ENCODE peak calls at places on chromosome X, in five cellular contexts. One of them, this sample, is unnamed.

GRCh38 chrX:151896734-151897474 is 15.8 kb upstream of the MAGEA4 start:
- DNase-seq in NCI-H1092 treated with DMSO at 0.1 percent for 48 hours: no peak
- DNase-seq in central memory CD4-positive, alpha-beta T cell: no peak
- DNase-seq in WERI-Rb-1: no peak
- DNase-seq in head of caudate nucleus: no peak
- DNase-seq in this sample: no peak

GRCh38 chrX:134478374-134478773 is 18.4 kb downstream of the HPRT1 start:
- DNase-seq in NCI-H1092 treated with DMSO at 0.1 percent for 48 hours: no peak
- DNase-seq in central memory CD4-positive, alpha-beta T cell: no peak
- DNase-seq in WERI-Rb-1: no peak
- DNase-seq in head of caudate nucleus: no peak
- DNase-seq in this sample: no peak

GRCh38 chrX:30610050-30610449 is 32.5 kb upstream of the TASL start:
- DNase-seq in NCI-H1092 treated with DMSO at 0.1 percent for 48 hours: no peak
- DNase-seq in central memory CD4-positive, alpha-beta T cell: no peak
- DNase-seq in WERI-Rb-1: no peak
- DNase-seq in head of caudate nucleus: no peak
- DNase-seq in this sample: no peak

GRCh38 chrX:110180176-110180927 is 137.5 kb downstream of the AMMECR1 start:
- DNase-seq in NCI-H1092 treated with DMSO at 0.1 percent for 48 hours: no peak
- DNase-seq in central memory CD4-positive, alpha-beta T cell: no peak
- DNase-seq in WERI-Rb-1: no peak
- DNase-seq in head of caudate nucleus: no peak
- DNase-seq in this sample: peak

GRCh38 chrX:149259241-149259640 is 245.9 kb downstream of the IDS start:
- DNase-seq in NCI-H1092 treated with DMSO at 0.1 percent for 48 hours: no peak
- DNase-seq in central memory CD4-positive, alpha-beta T cell: no peak
- DNase-seq in WERI-Rb-1: no peak
- DNase-seq in head of caudate nucleus: no peak
- DNase-seq in this sample: no peak

GRCh38 chrX:21926116-21926515 is 14.4 kb upstream of the SMS start:
- DNase-seq in NCI-H1092 treated with DMSO at 0.1 percent for 48 hours: no peak
- DNase-seq in central memory CD4-positive, alpha-beta T cell: no peak
- DNase-seq in WERI-Rb-1: no peak
- DNase-seq in head of caudate nucleus: no peak
- DNase-seq in this sample: no peak

GRCh38 chrX:155874571-155875244 is 6.4 kb upstream of the VAMP7 start:
- DNase-seq in NCI-H1092 treated with DMSO at 0.1 percent for 48 hours: no peak
- DNase-seq in central memory CD4-positive, alpha-beta T cell: no peak
- DNase-seq in WERI-Rb-1: no peak
- DNase-seq in head of caudate nucleus: no peak
- DNase-seq in this sample: no peak

GRCh38 chrX:42241421-42241820 is 318.1 kb upstream of the CASK start:
- DNase-seq in NCI-H1092 treated with DMSO at 0.1 percent for 48 hours: no peak
- DNase-seq in central memory CD4-positive, alpha-beta T cell: no peak
- DNase-seq in WERI-Rb-1: no peak
- DNase-seq in head of caudate nucleus: no peak
- DNase-seq in this sample: no peak

GRCh38 chrX:112147206-112147605 is 64.6 kb upstream of the TRPC5 start:
- DNase-seq in NCI-H1092 treated with DMSO at 0.1 percent for 48 hours: peak
- DNase-seq in central memory CD4-positive, alpha-beta T cell: no peak
- DNase-seq in WERI-Rb-1: peak
- DNase-seq in head of caudate nucleus: peak
- DNase-seq in this sample: peak

GRCh38 chrX:1673337-1673736 is 58.5 kb downstream of the ASMT start:
- DNase-seq in NCI-H1092 treated with DMSO at 0.1 percent for 48 hours: no peak
- DNase-seq in central memory CD4-positive, alpha-beta T cell: peak
- DNase-seq in WERI-Rb-1: peak
- DNase-seq in head of caudate nucleus: no peak
- DNase-seq in this sample: no peak

GRCh38 chrX:45070116-45071007 is 130.3 kb downstream of the DIPK2B start:
- DNase-seq in NCI-H1092 treated with DMSO at 0.1 percent for 48 hours: peak
- DNase-seq in central memory CD4-positive, alpha-beta T cell: peak
- DNase-seq in WERI-Rb-1: peak
- DNase-seq in head of caudate nucleus: no peak
- DNase-seq in this sample: peak

GRCh38 chrX:155768036-155768769 is 112.9 kb upstream of the VAMP7 start:
- DNase-seq in NCI-H1092 treated with DMSO at 0.1 percent for 48 hours: no peak
- DNase-seq in central memory CD4-positive, alpha-beta T cell: no peak
- DNase-seq in WERI-Rb-1: peak
- DNase-seq in head of caudate nucleus: no peak
- DNase-seq in this sample: no peak

GRCh38 chrX:131752493-131753198 is 208.8 kb downstream of the OR13H1 start:
- DNase-seq in NCI-H1092 treated with DMSO at 0.1 percent for 48 hours: no peak
- DNase-seq in central memory CD4-positive, alpha-beta T cell: peak
- DNase-seq in WERI-Rb-1: peak
- DNase-seq in head of caudate nucleus: peak
- DNase-seq in this sample: no peak

GRCh38 chrX:114930227-114930626 is 87.2 kb downstream of the IL13RA2 start:
- DNase-seq in NCI-H1092 treated with DMSO at 0.1 percent for 48 hours: no peak
- DNase-seq in central memory CD4-positive, alpha-beta T cell: no peak
- DNase-seq in WERI-Rb-1: no peak
- DNase-seq in head of caudate nucleus: no peak
- DNase-seq in this sample: no peak

GRCh38 chrX:100647739-100648138 is 3.7 kb downstream of the SRPX2 start:
- DNase-seq in NCI-H1092 treated with DMSO at 0.1 percent for 48 hours: peak
- DNase-seq in central memory CD4-positive, alpha-beta T cell: no peak
- DNase-seq in WERI-Rb-1: no peak
- DNase-seq in head of caudate nucleus: no peak
- DNase-seq in this sample: no peak

GRCh38 chrX:131060147-131060546 is 2.0 kb downstream of the ARHGAP36 start:
- DNase-seq in NCI-H1092 treated with DMSO at 0.1 percent for 48 hours: no peak
- DNase-seq in central memory CD4-positive, alpha-beta T cell: no peak
- DNase-seq in WERI-Rb-1: no peak
- DNase-seq in head of caudate nucleus: no peak
- DNase-seq in this sample: no peak

GRCh38 chrX:34659575-34659974 is 2.5 kb upstream of the TMEM47 start:
- DNase-seq in NCI-H1092 treated with DMSO at 0.1 percent for 48 hours: no peak
- DNase-seq in central memory CD4-positive, alpha-beta T cell: no peak
- DNase-seq in WERI-Rb-1: no peak
- DNase-seq in head of caudate nucleus: no peak
- DNase-seq in this sample: no peak

GRCh38 chrX:153727108-153727931 is 2.7 kb downstream of the ABCD1 start:
- DNase-seq in NCI-H1092 treated with DMSO at 0.1 percent for 48 hours: peak
- DNase-seq in central memory CD4-positive, alpha-beta T cell: no peak
- DNase-seq in WERI-Rb-1: no peak
- DNase-seq in head of caudate nucleus: peak
- DNase-seq in this sample: no peak

GRCh38 chrX:153778684-153779101 is 2.1 kb upstream of the SRPK3 start:
- DNase-seq in NCI-H1092 treated with DMSO at 0.1 percent for 48 hours: no peak
- DNase-seq in central memory CD4-positive, alpha-beta T cell: no peak
- DNase-seq in WERI-Rb-1: no peak
- DNase-seq in head of caudate nucleus: no peak
- DNase-seq in this sample: no peak

GRCh38 chrX:151279161-151279560 is 102.8 kb downstream of the GPR50 start:
- DNase-seq in NCI-H1092 treated with DMSO at 0.1 percent for 48 hours: no peak
- DNase-seq in central memory CD4-positive, alpha-beta T cell: no peak
- DNase-seq in WERI-Rb-1: no peak
- DNase-seq in head of caudate nucleus: no peak
- DNase-seq in this sample: no peak

GRCh38 chrX:85052207-85052606 is 48.5 kb downstream of the APOOL start:
- DNase-seq in NCI-H1092 treated with DMSO at 0.1 percent for 48 hours: no peak
- DNase-seq in central memory CD4-positive, alpha-beta T cell: no peak
- DNase-seq in WERI-Rb-1: no peak
- DNase-seq in head of caudate nucleus: no peak
- DNase-seq in this sample: no peak

GRCh38 chrX:11558972-11559371 is 106.7 kb downstream of the ARHGAP6 start:
- DNase-seq in NCI-H1092 treated with DMSO at 0.1 percent for 48 hours: no peak
- DNase-seq in central memory CD4-positive, alpha-beta T cell: peak
- DNase-seq in WERI-Rb-1: peak
- DNase-seq in head of caudate nucleus: no peak
- DNase-seq in this sample: peak

GRCh38 chrX:115625577-115626301 is 64.8 kb downstream of the PLS3 start:
- DNase-seq in NCI-H1092 treated with DMSO at 0.1 percent for 48 hours: no peak
- DNase-seq in central memory CD4-positive, alpha-beta T cell: no peak
- DNase-seq in WERI-Rb-1: no peak
- DNase-seq in head of caudate nucleus: no peak
- DNase-seq in this sample: no peak

GRCh38 chrX:154800508-154801207 is 4.6 kb downstream of the MPP1 start:
- DNase-seq in NCI-H1092 treated with DMSO at 0.1 percent for 48 hours: no peak
- DNase-seq in central memory CD4-positive, alpha-beta T cell: no peak
- DNase-seq in WERI-Rb-1: no peak
- DNase-seq in head of caudate nucleus: no peak
- DNase-seq in this sample: no peak

GRCh38 chrX:38656350-38656915 is 95.1 kb downstream of the TSPAN7 start:
- DNase-seq in NCI-H1092 treated with DMSO at 0.1 percent for 48 hours: peak
- DNase-seq in central memory CD4-positive, alpha-beta T cell: no peak
- DNase-seq in WERI-Rb-1: peak
- DNase-seq in head of caudate nucleus: no peak
- DNase-seq in this sample: no peak

GRCh38 chrX:20382518-20383291 is 116.0 kb upstream of the RPS6KA3 start:
- DNase-seq in NCI-H1092 treated with DMSO at 0.1 percent for 48 hours: no peak
- DNase-seq in central memory CD4-positive, alpha-beta T cell: no peak
- DNase-seq in WERI-Rb-1: no peak
- DNase-seq in head of caudate nucleus: no peak
- DNase-seq in this sample: peak

GRCh38 chrX:109687903-109688302 is 45.2 kb downstream of the ACSL4 start:
- DNase-seq in NCI-H1092 treated with DMSO at 0.1 percent for 48 hours: no peak
- DNase-seq in central memory CD4-positive, alpha-beta T cell: no peak
- DNase-seq in WERI-Rb-1: no peak
- DNase-seq in head of caudate nucleus: no peak
- DNase-seq in this sample: no peak

GRCh38 chrX:104108955-104109354 is 3.4 kb upstream of the ZCCHC18 start:
- DNase-seq in NCI-H1092 treated with DMSO at 0.1 percent for 48 hours: no peak
- DNase-seq in central memory CD4-positive, alpha-beta T cell: no peak
- DNase-seq in WERI-Rb-1: no peak
- DNase-seq in head of caudate nucleus: no peak
- DNase-seq in this sample: no peak

GRCh38 chrX:24019448-24019847 is 7.5 kb downstream of the KLHL15 start:
- DNase-seq in NCI-H1092 treated with DMSO at 0.1 percent for 48 hours: no peak
- DNase-seq in central memory CD4-positive, alpha-beta T cell: no peak
- DNase-seq in WERI-Rb-1: no peak
- DNase-seq in head of caudate nucleus: no peak
- DNase-seq in this sample: no peak

GRCh38 chrX:69073721-69074120 is 91.5 kb downstream of the PJA1 start:
- DNase-seq in NCI-H1092 treated with DMSO at 0.1 percent for 48 hours: no peak
- DNase-seq in central memory CD4-positive, alpha-beta T cell: no peak
- DNase-seq in WERI-Rb-1: no peak
- DNase-seq in head of caudate nucleus: no peak
- DNase-seq in this sample: no peak

GRCh38 chrX:139246295-139246694 is 284.2 kb upstream of the F9 start:
- DNase-seq in NCI-H1092 treated with DMSO at 0.1 percent for 48 hours: no peak
- DNase-seq in central memory CD4-positive, alpha-beta T cell: no peak
- DNase-seq in WERI-Rb-1: no peak
- DNase-seq in head of caudate nucleus: no peak
- DNase-seq in this sample: no peak

GRCh38 chrX:107589243-107589642 is 39.1 kb upstream of the PRPS1 start:
- DNase-seq in NCI-H1092 treated with DMSO at 0.1 percent for 48 hours: no peak
- DNase-seq in central memory CD4-positive, alpha-beta T cell: no peak
- DNase-seq in WERI-Rb-1: no peak
- DNase-seq in head of caudate nucleus: no peak
- DNase-seq in this sample: no peak

GRCh38 chrX:38803286-38803608 is 2.0 kb downstream of the MID1IP1 start:
- DNase-seq in NCI-H1092 treated with DMSO at 0.1 percent for 48 hours: peak
- DNase-seq in central memory CD4-positive, alpha-beta T cell: no peak
- DNase-seq in WERI-Rb-1: no peak
- DNase-seq in head of caudate nucleus: no peak
- DNase-seq in this sample: no peak

GRCh38 chrX:16797358-16797757 is 11.1 kb downstream of the TXLNG start:
- DNase-seq in NCI-H1092 treated with DMSO at 0.1 percent for 48 hours: no peak
- DNase-seq in central memory CD4-positive, alpha-beta T cell: no peak
- DNase-seq in WERI-Rb-1: no peak
- DNase-seq in head of caudate nucleus: no peak
- DNase-seq in this sample: no peak